ENCODE peak calls at places on chromosomes 2 and 18, in nine cellular contexts. D is NCI-H1930, W is HTR-8/SVneo, G is neural crest cell, H is GM04504, C is anterior cingulate cortex, S is GM03348, X is DMS153, R is cardiac fibroblast. F is an unnamed sample.

GRCh38 chr2:191845248-191845715 is 1.6 kb downstream of the CAVIN2 start:
- DNase-seq in D (no peak), W (no peak), G (no peak), H (no peak), C (no peak), S (no peak), X (no peak), R (peak), F (peak)

GRCh38 chr2:179861027-179861776 is at the start of gene ZNF385B:
- DNase-seq in D (no peak), W (peak), G (peak), H (no peak), C (no peak), S (peak), X (no peak), R (peak), F (peak)

GRCh38 chr2:98598781-98599428 is 9.4 kb downstream of the COA5 start:
- DNase-seq in D (no peak), W (no peak), G (no peak), H (no peak), C (no peak), S (no peak), X (no peak), R (peak), F (no peak)

GRCh38 chr2:61718965-61719364 is 134.9 kb downstream of the FAM161A start:
- DNase-seq in D (no peak), W (no peak), G (no peak), H (no peak), C (no peak), S (no peak), X (no peak), R (no peak), F (peak)

GRCh38 chr18:48345596-48345995 is 63.6 kb downstream of the ZBTB7C start:
- DNase-seq in D (no peak), W (no peak), G (no peak), H (no peak), C (no peak), S (peak), X (no peak), R (peak), F (peak)

GRCh38 chr2:238924032-238924431 is 76.1 kb downstream of the TWIST2 start:
- DNase-seq in D (no peak), W (no peak), G (no peak), H (no peak), C (no peak), S (no peak), X (no peak), R (no peak), F (no peak)

GRCh38 chr2:147614491-147614890 is 230.3 kb upstream of the ACVR2A start:
- DNase-seq in D (no peak), W (no peak), G (no peak), H (no peak), C (no peak), S (no peak), X (no peak), R (no peak), F (no peak)

GRCh38 chr2:148901142-148901541 is 26.1 kb downstream of the KIF5C start:
- DNase-seq in D (no peak), W (no peak), G (no peak), H (no peak), C (no peak), S (no peak), X (peak), R (no peak), F (no peak)

GRCh38 chr2:16390561-16390960 is 275.1 kb downstream of the CYRIA start:
- DNase-seq in D (no peak), W (no peak), G (no peak), H (no peak), C (no peak), S (no peak), X (no peak), R (no peak), F (no peak)

GRCh38 chr2:219213486-219214071 is 5.2 kb downstream of the ABCB6 start:
- DNase-seq in D (no peak), W (no peak), G (no peak), H (no peak), C (no peak), S (no peak), X (no peak), R (no peak), F (no peak)

GRCh38 chr18:37294951-37295350 is 270.6 kb downstream of the CELF4 start:
- DNase-seq in D (no peak), W (peak), G (peak), H (no peak), C (no peak), S (no peak), X (no peak), R (peak), F (no peak)

GRCh38 chr2:121860033-121860810 is 104.8 kb downstream of the TSN start:
- DNase-seq in D (no peak), W (no peak), G (no peak), H (peak), C (no peak), S (peak), X (no peak), R (peak), F (no peak)

GRCh38 chr2:14749869-14750268 is 117.4 kb downstream of the LRATD1 start:
- DNase-seq in D (no peak), W (no peak), G (no peak), H (no peak), C (no peak), S (peak), X (no peak), R (no peak), F (peak)

GRCh38 chr18:78090584-78090983 is 840.9 kb downstream of the GALR1 start:
- DNase-seq in D (no peak), W (no peak), G (no peak), H (no peak), C (no peak), S (no peak), X (peak), R (no peak), F (no peak)

GRCh38 chr18:6795307-6795706 is 65.8 kb downstream of the ARHGAP28 start:
- DNase-seq in D (no peak), W (no peak), G (no peak), H (no peak), C (no peak), S (no peak), X (no peak), R (peak), F (peak)

GRCh38 chr18:79416677-79417052 is 20.9 kb downstream of the NFATC1 start:
- DNase-seq in D (no peak), W (no peak), G (no peak), H (no peak), C (no peak), S (no peak), X (no peak), R (no peak), F (no peak)

F was measured in myocyte.